ENCODE peak calls at places on chromosomes 11 and 22, in four cellular contexts. One of them, this sample, is unnamed.

GRCh38 chr11:112525270-112525669 is 264.6 kb upstream of the PLET1 start:
- DNase-seq in astrocyte of the cerebellum: peak
- DNase-seq in thoracic aorta: no peak
- DNase-seq in GOT3: no peak
- DNase-seq in this sample: peak

GRCh38 chr11:45468265-45468856 is 182.2 kb upstream of the SYT13 start:
- DNase-seq in astrocyte of the cerebellum: no peak
- DNase-seq in GOT3: no peak
- DNase-seq in thoracic aorta: no peak
- DNase-seq in this sample: no peak

GRCh38 chr11:35083181-35084061 is 55.5 kb upstream of the CD44 start:
- DNase-seq in thoracic aorta: peak
- DNase-seq in astrocyte of the cerebellum: peak
- DNase-seq in GOT3: peak
- DNase-seq in this sample: peak

GRCh38 chr11:23359297-23359696 is 499.0 kb upstream of the CCDC179 start:
- DNase-seq in GOT3: no peak
- DNase-seq in astrocyte of the cerebellum: peak
- DNase-seq in thoracic aorta: no peak
- DNase-seq in this sample: peak

GRCh38 chr11:119410501-119410900 is 12.5 kb downstream of the THY1 start:
- DNase-seq in GOT3: no peak
- DNase-seq in thoracic aorta: no peak
- DNase-seq in astrocyte of the cerebellum: no peak
- DNase-seq in this sample: peak

GRCh38 chr11:46948378-46949131 is 12.0 kb downstream of the CSTPP1 start:
- DNase-seq in astrocyte of the cerebellum: peak
- DNase-seq in GOT3: no peak
- DNase-seq in thoracic aorta: no peak
- DNase-seq in this sample: peak

GRCh38 chr11:93541884-93542752 is 1.1 kb downstream of the SMCO4 start:
- DNase-seq in thoracic aorta: no peak
- DNase-seq in GOT3: no peak
- DNase-seq in astrocyte of the cerebellum: peak
- DNase-seq in this sample: peak

GRCh38 chr11:31720666-31721199 is 90.4 kb downstream of the PAX6 start:
- DNase-seq in astrocyte of the cerebellum: no peak
- DNase-seq in thoracic aorta: no peak
- DNase-seq in GOT3: no peak
- DNase-seq in this sample: no peak

GRCh38 chr11:3861698-3862097 is 6.2 kb downstream of the STIM1 start:
- DNase-seq in GOT3: no peak
- DNase-seq in astrocyte of the cerebellum: no peak
- DNase-seq in thoracic aorta: no peak
- DNase-seq in this sample: no peak

GRCh38 chr11:14270690-14271542 is 88.1 kb downstream of the RRAS2 start:
- DNase-seq in astrocyte of the cerebellum: no peak
- DNase-seq in thoracic aorta: no peak
- DNase-seq in GOT3: no peak
- DNase-seq in this sample: no peak

GRCh38 chr22:46079861-46080821 is 70.2 kb upstream of the PPARA start:
- DNase-seq in thoracic aorta: peak
- DNase-seq in astrocyte of the cerebellum: no peak
- DNase-seq in GOT3: peak
- DNase-seq in this sample: no peak

GRCh38 chr22:26503758-26504157 is 8.5 kb downstream of the TFIP11 start:
- DNase-seq in thoracic aorta: no peak
- DNase-seq in astrocyte of the cerebellum: no peak
- DNase-seq in GOT3: no peak
- DNase-seq in this sample: no peak

This sample was measured in foreskin keratinocyte.